ENCODE peak calls at places on chromosomes 16 and 17, in ten cellular contexts. N is WERI-Rb-1, W is colonic mucosa, F is K562, B is H1, Q is Panc1, P is neural progenitor cell, D is H9, Z is heart left ventricle, K is IMR-90. V is an unnamed sample. For H3K27me3, the result is how much of the 10 kb centered on the place peaks cover.

GRCh38 chr17:80615311-80615710 is 70.7 kb downstream of the RPTOR start:
- DNase-seq in N (peak), W (no peak), F (no peak), B (no peak), Q (no peak), P (no peak), D (no peak), Z (no peak), K (no peak), V (no peak)

GRCh38 chr16:84308120-84308519 is 13.4 kb downstream of the WFDC1 start:
- DNase-seq in N (peak), W (peak), F (peak), B (peak), Q (no peak), P (peak), D (peak), Z (peak), K (peak), V (peak)

GRCh38 chr17:34451313-34451712 is 88.3 kb upstream of the CCL1 start:
- DNase-seq in N (no peak), W (no peak), F (no peak), B (no peak), Q (no peak), P (no peak), D (no peak), Z (no peak), K (peak), V (no peak)

GRCh38 chr17:49995055-49995738 is at the start of gene DLX3:
- DNase-seq in N (peak), W (peak), F (peak), B (peak), Q (no peak), P (peak), D (peak), Z (peak), K (peak), V (peak)

GRCh38 chr16:88489163-88489721 is 36.2 kb downstream of the ZFPM1 start:
- DNase-seq in N (no peak), W (peak), F (no peak), B (no peak), Q (no peak), P (no peak), D (no peak), Z (no peak), K (no peak), V (no peak)

GRCh38 chr16:25716186-25716585 is 24.4 kb downstream of the HS3ST4 start:
- DNase-seq in N (no peak), W (no peak), F (no peak), B (no peak), Q (no peak), P (peak), D (peak), Z (no peak), K (no peak), V (peak)

GRCh38 chr17:2560658-2561057 is 32.8 kb upstream of the PAFAH1B1 start:
- DNase-seq in N (no peak), W (no peak), F (no peak), B (no peak), Q (no peak), P (no peak), D (no peak), Z (no peak), K (no peak), V (no peak)

GRCh38 chr17:64679710-64680216 is 17.7 kb upstream of the SMURF2 start:
- DNase-seq in N (no peak), W (no peak), F (no peak), B (no peak), Q (no peak), P (no peak), D (no peak), Z (no peak), K (peak), V (no peak)

GRCh38 chr16:80197790-80198201 is 343.0 kb upstream of the DYNLRB2 start:
- DNase-seq in N (no peak), W (no peak), F (no peak), B (no peak), Q (no peak), P (no peak), D (no peak), Z (no peak), K (peak), V (no peak)

GRCh38 chr17:68197997-68198930 is 49.6 kb upstream of the AMZ2 start:
- DNase-seq in N (no peak), W (no peak), F (no peak), B (peak), Q (no peak), P (peak), D (peak), Z (no peak), K (no peak), V (peak)

GRCh38 chr16:1602285-1602684 is 9.6 kb downstream of the IFT140 start:
- DNase-seq in N (no peak), W (no peak), F (no peak), B (no peak), Q (no peak), P (no peak), D (no peak), Z (no peak), K (no peak), V (no peak)

GRCh38 chr17:77778636-77779524 is 179.6 kb upstream of the TNRC6C start:
- DNase-seq in N (no peak), W (no peak), F (no peak), B (no peak), Q (no peak), P (no peak), D (no peak), Z (peak), K (no peak), V (no peak)

GRCh38 chr17:44972953-44973352 is 4.8 kb upstream of the C1QL1 start:
- DNase-seq in N (no peak), W (no peak), F (no peak), B (no peak), Q (no peak), P (no peak), D (no peak), Z (no peak), K (peak), V (no peak)

GRCh38 chr17:31394544-31394943 is 3.1 kb downstream of the RAB11FIP4 start:
- DNase-seq in N (no peak), W (peak), F (peak), B (peak), Q (no peak), P (peak), D (peak), Z (peak), K (peak), V (peak)

GRCh38 chr16:51577621-51578303 is 426.7 kb upstream of the SALL1 start:
- DNase-seq in N (no peak), W (no peak), F (no peak), B (no peak), Q (no peak), P (peak), D (peak), Z (no peak), K (peak), V (no peak)

GRCh38 chr17:57020208-57020607 is 42.3 kb downstream of the SCPEP1 start:
- DNase-seq in N (no peak), W (no peak), F (no peak), B (no peak), Q (no peak), P (no peak), D (no peak), Z (no peak), K (no peak), V (no peak)

GRCh38 chr16:11726008-11726407 is 16.6 kb downstream of the TXNDC11 start:
- DNase-seq in N (no peak), W (peak), F (no peak), B (no peak), Q (no peak), P (no peak), D (no peak), Z (no peak), K (no peak), V (no peak)

GRCh38 chr17:48484256-48484655 is 46.6 kb downstream of the HOXB1 start:
- DNase-seq in N (no peak), W (no peak), F (no peak), B (no peak), Q (no peak), P (no peak), D (no peak), Z (no peak), K (peak), V (no peak)

GRCh38 chr16:53899471-53899870 is 195.5 kb downstream of the FTO start:
- DNase-seq in N (no peak), W (no peak), F (no peak), B (no peak), Q (no peak), P (no peak), D (no peak), Z (no peak), K (no peak), V (no peak)

GRCh38 chr17:64256913-64257807 is 5.9 kb downstream of the TEX2 start:
- DNase-seq in N (peak), W (no peak), F (no peak), B (no peak), Q (no peak), P (peak), D (no peak), Z (no peak), K (peak), V (no peak)

GRCh38 chr17:69961488-69962145 is 113.4 kb upstream of the KCNJ16 start:
- DNase-seq in N (no peak), W (no peak), F (no peak), B (peak), Q (no peak), P (peak), D (peak), Z (peak), K (peak), V (peak)

GRCh38 chr17:32495347-32496253 is 8.8 kb downstream of the CDK5R1 start:
- DNase-seq in N (peak), W (no peak), F (no peak), B (no peak), Q (no peak), P (peak), D (no peak), Z (peak), K (peak), V (peak)

GRCh38 chr16:89107209-89107582 is 13.5 kb downstream of the ACSF3 start:
- DNase-seq in N (no peak), W (no peak), F (no peak), B (no peak), Q (no peak), P (no peak), D (no peak), Z (no peak), K (no peak), V (no peak)

GRCh38 chr17:39404542-39405378 is 3.3 kb upstream of the FBXL20 start:
- DNase-seq in N (no peak), W (no peak), F (peak), B (no peak), Q (no peak), P (no peak), D (no peak), Z (no peak), K (peak), V (no peak)

GRCh38 chr17:43477832-43478634 is 5.7 kb upstream of the DHX8 start:
- DNase-seq in N (peak), W (no peak), F (no peak), B (no peak), Q (no peak), P (no peak), D (no peak), Z (no peak), K (no peak), V (no peak)

GRCh38 chr17:45791935-45792334 is 7.8 kb downstream of the CRHR1 start:
- DNase-seq in N (no peak), W (peak), F (no peak), B (no peak), Q (no peak), P (no peak), D (no peak), Z (no peak), K (no peak), V (peak)

GRCh38 chr16:12421688-12422087 is 382.0 kb downstream of the CPPED1 start:
- DNase-seq in N (no peak), W (no peak), F (no peak), B (no peak), Q (no peak), P (no peak), D (no peak), Z (no peak), K (no peak), V (no peak)

GRCh38 chr17:68033636-68034451 is 1.7 kb upstream of the KPNA2 start:
- DNase-seq in N (no peak), W (no peak), F (peak), B (no peak), Q (no peak), P (peak), D (peak), Z (no peak), K (peak), V (peak)

GRCh38 chr17:72826602-72827001 is 265.9 kb downstream of the SLC39A11 start:
- DNase-seq in N (no peak), W (no peak), F (no peak), B (no peak), Q (no peak), P (no peak), D (no peak), Z (no peak), K (peak), V (no peak)

GRCh38 chr16:10838611-10839270 is 20.1 kb upstream of the TVP23A start:
- DNase-seq in N (no peak), W (no peak), F (no peak), B (no peak), Q (no peak), P (no peak), D (no peak), Z (no peak), K (no peak), V (no peak)

GRCh38 chr16:2742323-2743006 is 10.0 kb upstream of the SRRM2 start:
- DNase-seq in N (no peak), W (no peak), F (no peak), B (no peak), Q (no peak), P (no peak), D (no peak), Z (no peak), K (no peak), V (no peak)

GRCh38 chr17:18187816-18188761 is 4.5 kb downstream of the ALKBH5 start:
- DNase-seq in N (no peak), W (no peak), F (no peak), B (no peak), Q (no peak), P (no peak), D (no peak), Z (peak), K (peak), V (no peak)

GRCh38 chr16:1509307-1510221 is 16.4 kb downstream of the TELO2 start:
- DNase-seq in N (no peak), W (no peak), F (no peak), B (no peak), Q (no peak), P (no peak), D (no peak), Z (peak), K (no peak), V (no peak)

GRCh38 chr16:83517398-83517797 is 290.4 kb upstream of the HSBP1 start:
- DNase-seq in N (no peak), W (no peak), F (no peak), B (no peak), Q (no peak), P (no peak), D (no peak), Z (no peak), K (no peak), V (no peak)

GRCh38 chr16:1556254-1556653 is 22.8 kb downstream of the TMEM204 start:
- DNase-seq in N (no peak), W (no peak), F (no peak), B (no peak), Q (no peak), P (no peak), D (no peak), Z (no peak), K (no peak), V (no peak)

GRCh38 chr17:17426184-17426583 is 50.6 kb upstream of the MED9 start:
- DNase-seq in N (no peak), W (no peak), F (no peak), B (no peak), Q (no peak), P (no peak), D (no peak), Z (no peak), K (no peak), V (no peak)

GRCh38 chr16:85988306-85988705 is 89.3 kb downstream of the IRF8 start:
- DNase-seq in N (no peak), W (no peak), F (no peak), B (no peak), Q (no peak), P (no peak), D (no peak), Z (no peak), K (no peak), V (no peak)

GRCh38 chr16:85989376-85989775 is 90.4 kb downstream of the IRF8 start:
- DNase-seq in N (no peak), W (no peak), F (no peak), B (no peak), Q (no peak), P (no peak), D (no peak), Z (no peak), K (no peak), V (no peak)

GRCh38 chr16:85986931-85987749 is 88.2 kb downstream of the IRF8 start:
- DNase-seq in N (peak), W (peak), F (no peak), B (peak), Q (no peak), P (peak), D (peak), Z (no peak), K (no peak), V (peak)

GRCh38 chr16:85988723-85989313 is 89.9 kb downstream of the IRF8 start:
- DNase-seq in N (no peak), W (no peak), F (no peak), B (no peak), Q (no peak), P (no peak), D (no peak), Z (no peak), K (no peak), V (no peak)

DNA sequence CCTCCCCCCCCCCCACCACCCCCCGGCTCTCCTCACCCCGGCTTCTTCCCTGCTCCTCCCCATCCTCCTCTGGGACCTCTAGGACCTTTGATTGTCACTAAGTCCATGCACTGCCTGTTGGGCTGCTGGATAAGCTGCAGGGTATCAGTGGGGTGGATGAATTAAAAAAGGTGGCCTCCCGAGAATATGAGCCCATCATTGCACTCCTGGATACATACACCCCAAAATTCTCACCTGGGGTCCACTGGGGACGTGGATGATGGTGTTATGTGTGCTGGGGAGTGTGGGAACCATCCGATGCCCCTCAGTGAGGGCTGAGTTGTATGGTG is 88.8 kb downstream of the IRF8 start:
- DNase-seq in N (no peak), W (no peak), F (peak), B (no peak), Q (no peak), P (no peak), D (no peak), Z (no peak), K (no peak), V (no peak)
- H3K27me3 ChIP-seq in N (under half), W (under half), F (half or more), B (under half), Q (under half), P (under half), D (under half), Z (half or more), K (half or more), V (under half)

GRCh38 chr17:29046440-29046839 is 3.5 kb downstream of the PIPOX start:
- DNase-seq in N (no peak), W (no peak), F (no peak), B (no peak), Q (no peak), P (no peak), D (no peak), Z (no peak), K (no peak), V (no peak)
- H3K27me3 ChIP-seq in N (under half), W (under half), F (half or more), B (under half), Q (under half), P (under half), D (under half), Z (under half), K (half or more), V (under half)

DNA sequence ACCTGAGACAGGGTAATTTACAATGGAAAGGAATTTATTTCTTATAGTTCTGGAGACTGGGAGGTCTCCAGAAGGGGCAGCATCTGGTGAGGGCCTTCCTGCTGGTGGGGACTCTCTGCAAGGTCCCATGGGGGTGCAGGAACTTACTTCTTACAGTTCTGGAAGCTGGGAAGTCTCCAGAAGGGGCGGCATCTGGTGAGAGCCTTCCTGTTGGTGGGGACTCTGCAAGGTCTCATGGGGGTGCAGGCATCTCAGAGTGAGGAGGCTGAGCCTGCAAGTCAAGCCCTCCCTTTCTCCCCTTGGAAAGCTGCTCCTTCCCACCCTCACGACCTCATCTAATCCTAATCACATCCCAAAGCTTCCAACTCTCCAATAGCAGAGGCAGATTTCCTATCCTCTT is 157.4 kb downstream of the FOXL1 start:
- DNase-seq in N (peak), W (no peak), F (no peak), B (no peak), Q (no peak), P (no peak), D (no peak), Z (no peak), K (no peak), V (no peak)
- H3K27me3 ChIP-seq in N (under half), W (under half), F (half or more), B (under half), Q (under half), P (under half), D (under half), Z (under half), K (under half), V (under half)

GRCh38 chr16:67526149-67526732 is 2.4 kb upstream of the RIPOR1 start:
- DNase-seq in N (no peak), W (no peak), F (peak), B (no peak), Q (no peak), P (no peak), D (no peak), Z (no peak), K (peak), V (no peak)

GRCh38 chr16:67528222-67528869 is at the start of gene RIPOR1:
- DNase-seq in N (peak), W (peak), F (peak), B (peak), Q (no peak), P (peak), D (peak), Z (peak), K (no peak), V (peak)

GRCh38 chr16:67521095-67521804 is 7.4 kb upstream of the RIPOR1 start:
- DNase-seq in N (peak), W (peak), F (peak), B (peak), Q (peak), P (peak), D (peak), Z (peak), K (peak), V (peak)

GRCh38 chr16:67528870-67529638 is 425 bp downstream of the RIPOR1 start:
- DNase-seq in N (peak), W (peak), F (no peak), B (peak), Q (no peak), P (peak), D (no peak), Z (peak), K (peak), V (peak)

GRCh38 chr16:67525176-67525860 is 3.3 kb upstream of the RIPOR1 start:
- DNase-seq in N (no peak), W (no peak), F (no peak), B (no peak), Q (no peak), P (no peak), D (no peak), Z (no peak), K (peak), V (no peak)
- H3K27me3 ChIP-seq in N (under half), W (under half), F (under half), B (half or more), Q (under half), P (half or more), D (under half), Z (under half), K (under half), V (under half)

DNA sequence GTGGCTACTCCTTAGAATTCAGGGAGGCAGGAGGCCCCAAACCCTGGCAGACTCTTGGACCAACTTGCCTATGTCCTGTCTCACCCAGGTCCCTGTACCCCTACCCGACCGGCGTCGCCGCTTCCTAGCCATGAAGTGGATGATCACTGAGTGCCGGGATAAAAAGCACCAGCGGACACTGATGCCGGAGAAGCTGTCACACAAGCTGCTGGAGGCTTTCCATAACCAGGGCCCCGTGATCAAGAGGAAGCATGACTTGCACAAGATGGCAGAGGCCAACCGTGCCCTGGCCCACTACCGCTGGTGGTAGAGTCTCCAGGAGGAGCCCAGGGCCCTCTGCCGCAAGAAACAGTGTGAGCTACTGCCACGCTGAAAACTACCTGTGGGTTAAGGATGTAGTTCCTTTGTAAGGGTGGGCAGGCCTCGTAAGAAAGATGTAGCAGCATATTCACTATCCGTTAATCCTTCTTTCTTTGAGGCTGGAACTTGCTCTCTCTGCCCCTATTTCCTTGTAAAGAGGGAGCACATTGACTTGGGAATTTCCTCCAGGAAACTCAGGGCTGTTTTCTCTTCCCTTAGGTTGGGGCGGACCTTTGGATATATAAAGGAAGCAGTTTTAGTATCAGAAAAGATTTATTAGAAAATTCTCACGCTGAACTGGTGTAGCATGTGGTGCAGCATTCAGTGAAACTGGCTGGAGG is 4.1 kb downstream of the MRPS7 start:
- DNase-seq in N (no peak), W (no peak), F (no peak), B (no peak), Q (no peak), P (no peak), D (no peak), Z (no peak), K (no peak), V (no peak)
- H3K27me3 ChIP-seq in N (under half), W (under half), F (under half), B (under half), Q (under half), P (under half), D (under half), Z (under half), K (under half), V (under half)